ENCODE peak calls at places on chromosomes 7 and 10, in four cellular contexts. Q, Z, P and H are unnamed samples.

GRCh38 chr10:104766341-104766740 is 125.3 kb downstream of the SORCS3 start:
- DNase-seq in Q (no peak), P (no peak), Z (no peak), H (peak; percentile 22)

GRCh38 chr7:41573881-41574280 is 129.0 kb downstream of the INHBA start:
- DNase-seq in Z (no peak), P (no peak), Q (no peak), H (no peak)

GRCh38 chr7:55572378-55573233 is at the start of gene VOPP1:
- DNase-seq in Q (peak; percentile 33), Z (peak; percentile 94), P (peak; percentile 78), H (peak; percentile 71)

GRCh38 chr7:1691601-1692499 is 21.8 kb downstream of the ELFN1 start:
- DNase-seq in P (no peak), Q (no peak), Z (peak; percentile 56), H (peak; percentile 90)

GRCh38 chr10:34861293-34862004 is 46.4 kb upstream of the PARD3 start:
- DNase-seq in Q (no peak), Z (no peak), P (peak; percentile 68), H (peak; percentile 12)

GRCh38 chr7:120805636-120806388 is 52.1 kb downstream of the TSPAN12 start:
- DNase-seq in Z (no peak), P (no peak), Q (no peak), H (peak; percentile 4)

GRCh38 chr7:66099232-66099550 is 15.5 kb upstream of the CRCP start:
- DNase-seq in Z (no peak), Q (no peak), P (no peak), H (peak; percentile 9)

GRCh38 chr10:69994262-69994661 is 58.4 kb upstream of the MACROH2A2 start:
- DNase-seq in Q (no peak), Z (no peak), P (no peak), H (peak; percentile 43)

GRCh38 chr7:2024227-2024918 is 208.4 kb downstream of the MAD1L1 start:
- DNase-seq in Q (no peak), Z (peak; percentile 58), P (peak; percentile 7), H (no peak)

GRCh38 chr7:116231543-116232401 is 21.4 kb downstream of the TES start:
- DNase-seq in Q (no peak), Z (no peak), P (no peak), H (no peak)

GRCh38 chr10:78405231-78405630 is 371.6 kb downstream of the RPS24 start:
- DNase-seq in Z (no peak), P (no peak), Q (no peak), H (peak; percentile 80)

GRCh38 chr7:107302250-107302649 is 133.4 kb downstream of the HBP1 start:
- DNase-seq in P (no peak), Q (no peak), Z (no peak), H (no peak)

GRCh38 chr7:28037220-28038010 is 143.2 kb downstream of the JAZF1 start:
- DNase-seq in P (no peak), Q (no peak), Z (no peak), H (peak; percentile 38)

GRCh38 chr10:3780766-3781457 is 4.1 kb downstream of the KLF6 start:
- DNase-seq in Z (peak; percentile 83), P (no peak), Q (no peak), H (no peak)

GRCh38 chr7:141079223-141079622 is 5.4 kb downstream of the TMEM178B start:
- DNase-seq in Z (no peak), Q (no peak), P (no peak), H (no peak)

GRCh38 chr10:89591111-89591795 is 53.8 kb downstream of the PANK1 start:
- DNase-seq in P (no peak), Z (no peak), Q (no peak), H (no peak)

GRCh38 chr7:141875453-141875852 is 34.2 kb upstream of the PRSS37 start:
- DNase-seq in P (no peak), Q (no peak), Z (no peak), H (no peak)

GRCh38 chr7:43646603-43647313 is 63.9 kb downstream of the STK17A start:
- DNase-seq in P (no peak), Q (no peak), Z (no peak), H (peak; percentile 78)

GRCh38 chr10:86066696-86067095 is 299.9 kb downstream of the GRID1 start:
- DNase-seq in P (no peak), Z (peak; percentile 41), Q (no peak), H (no peak)

GRCh38 chr10:125010362-125010761 is 68.4 kb downstream of the ZRANB1 start:
- DNase-seq in P (peak; percentile 24), Q (no peak), Z (peak; percentile 6), H (no peak)

GRCh38 chr10:84114088-84114667 is 25.1 kb upstream of the GHITM start:
- DNase-seq in P (no peak), Z (no peak), Q (no peak), H (no peak)

DNA sequence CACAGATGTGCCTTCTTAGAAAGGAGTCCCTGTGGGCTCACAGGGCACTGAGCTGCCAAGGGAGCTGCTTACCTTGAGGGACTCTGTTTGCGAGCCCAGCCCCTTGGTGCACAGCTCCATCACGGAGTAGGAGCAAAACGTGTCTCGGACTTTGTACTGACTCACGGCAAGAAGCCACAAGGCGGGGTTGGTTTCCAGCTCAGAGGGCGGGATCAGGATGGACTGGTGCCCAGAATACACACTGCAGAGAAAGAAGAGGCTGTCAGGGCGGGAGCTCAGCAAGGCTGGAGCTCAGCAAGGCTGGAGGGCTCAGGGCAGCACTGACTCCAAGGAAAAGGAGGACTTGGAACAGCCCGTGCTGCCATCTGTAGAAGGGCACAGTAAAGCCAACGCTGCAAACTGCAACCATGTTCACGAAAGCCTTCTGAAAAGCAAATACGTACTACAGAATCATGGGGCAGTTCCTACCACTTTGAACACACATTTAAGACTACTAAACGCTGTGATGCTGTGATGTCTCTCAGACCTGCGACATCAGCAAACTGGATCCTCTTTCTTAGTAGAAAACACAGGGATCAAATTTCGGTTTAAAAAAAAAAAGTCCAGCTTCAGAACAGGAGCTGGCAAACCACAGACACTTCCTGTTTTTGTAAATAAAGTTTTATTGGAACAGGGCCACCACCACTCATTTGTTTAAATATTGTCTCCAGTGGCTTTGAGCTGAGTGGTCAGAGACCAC is 194.3 kb downstream of the ZMYND11 start:
- DNase-seq in P (peak; percentile 90), Z (no peak), Q (peak; percentile 85), H (peak; percentile 93)
- H3K4me3 ChIP-seq in P (no peak overlapping the region), Z (no peak overlapping the region), Q (peak overlapping the region; percentile 40), H (peak overlapping the region; percentile 28)

DNA sequence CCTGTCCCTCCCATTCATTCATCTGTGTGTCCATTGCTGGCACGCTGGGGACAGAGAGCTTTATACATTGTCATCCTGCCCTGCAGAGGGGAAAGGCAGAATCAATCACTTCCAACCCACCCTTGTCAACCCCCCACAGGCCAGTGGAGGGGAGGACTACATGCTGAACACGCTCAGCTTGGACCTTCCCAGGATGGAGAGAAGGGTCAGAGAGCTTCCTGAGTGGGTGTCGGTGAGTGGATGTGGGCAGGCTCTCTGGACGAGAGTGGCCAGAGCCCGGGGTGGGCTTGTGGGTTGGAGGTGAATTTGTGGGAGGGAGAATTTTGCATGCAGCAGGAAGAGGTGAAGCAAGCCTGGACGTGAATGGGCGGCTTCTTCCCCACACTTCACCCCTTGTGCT is 93.9 kb downstream of the DNAJB6 start:
- DNase-seq in Z (no peak), Q (no peak), P (no peak), H (no peak)
- H3K27me3 ChIP-seq in Z (no peaks in the 10 kb centered on the region), Q (no peaks in the 10 kb centered on the region), P (no peaks in the 10 kb centered on the region), H (no peaks in the 10 kb centered on the region)

DNA sequence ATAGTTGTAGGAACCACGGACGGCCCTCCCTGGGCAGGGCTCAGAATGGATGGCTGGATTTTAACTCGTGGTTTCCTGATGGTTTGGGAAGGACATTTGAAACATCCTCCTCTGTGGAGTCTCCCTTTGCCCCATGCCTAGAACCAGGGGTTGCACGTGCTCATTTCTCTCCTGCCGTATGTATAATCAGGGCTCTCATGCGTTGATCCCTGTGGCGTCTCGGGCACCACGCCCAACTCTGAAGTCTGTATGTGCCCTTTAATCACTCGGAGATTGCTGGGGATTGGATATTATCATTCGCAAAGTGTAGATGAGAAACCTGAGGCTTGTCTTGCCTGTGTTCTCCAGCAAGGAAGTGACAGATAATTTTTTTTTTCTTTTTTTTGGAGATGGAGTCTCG is 257.1 kb downstream of the CAMK1D start:
- DNase-seq in P (no peak), Q (no peak), Z (no peak), H (no peak)
- H3K4me3 ChIP-seq in P (no peak overlapping the region), Q (no peak overlapping the region), Z (no peak overlapping the region), H (no peak overlapping the region)

GRCh38 chr10:132521041-132521465 is 16.5 kb upstream of the INPP5A start:
- DNase-seq in Z (peak; percentile 56), Q (peak; percentile 1), P (peak; percentile 47), H (no peak)
- H3K27me3 ChIP-seq in Z (no peaks in the 10 kb centered on the region), Q (no peaks in the 10 kb centered on the region), P (no peaks in the 10 kb centered on the region), H (no peaks in the 10 kb centered on the region)

GRCh38 chr10:29735628-29736324 is 101.0 kb upstream of the SVIL start:
- DNase-seq in Z (peak; percentile 97), P (peak; percentile 92), Q (peak; percentile 45), H (peak; percentile 71)

GRCh38 chr10:29734640-29734979 is 99.8 kb upstream of the SVIL start:
- DNase-seq in P (no peak), Z (no peak), Q (no peak), H (no peak)

GRCh38 chr10:29736325-29737208 is 101.8 kb upstream of the SVIL start:
- DNase-seq in Z (peak; percentile 88), P (peak; percentile 86), Q (no peak), H (peak; percentile 61)

GRCh38 chr10:29733323-29733722 is 98.6 kb upstream of the SVIL start:
- DNase-seq in P (no peak), Q (no peak), Z (no peak), H (no peak)

DNA sequence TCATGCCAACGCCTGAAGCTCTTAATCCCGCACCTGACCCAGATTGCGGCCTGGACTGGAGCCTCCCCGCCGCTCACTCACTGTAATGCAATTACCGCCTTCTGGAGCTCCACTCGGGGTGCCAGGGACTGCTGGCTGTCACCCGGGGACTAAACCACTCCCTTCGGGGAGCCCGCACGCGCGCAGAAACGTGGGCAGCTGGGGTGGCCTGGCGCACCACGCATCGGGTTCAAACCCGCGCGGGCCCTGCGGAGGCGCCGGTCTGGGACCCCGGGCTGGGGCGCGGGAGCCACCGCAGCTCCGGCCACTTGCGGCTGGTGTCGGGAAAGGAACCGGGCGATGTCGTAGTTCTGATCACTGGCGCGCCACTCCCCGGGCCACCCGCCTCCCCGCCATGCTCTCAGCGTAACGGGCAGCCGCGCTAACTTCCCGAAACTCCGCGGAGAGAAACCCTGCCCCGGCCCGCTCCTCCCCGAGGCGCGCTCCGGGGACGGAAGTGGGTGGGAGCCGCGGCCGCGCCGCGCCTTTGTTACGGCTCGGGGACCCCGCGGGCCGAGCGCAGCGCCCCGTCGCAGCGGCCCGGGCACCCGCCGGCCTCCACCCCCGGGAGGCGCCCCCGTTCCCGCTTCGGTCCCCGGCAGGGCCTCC is 100.3 kb upstream of the SVIL start:
- DNase-seq in Q (no peak), P (peak; percentile 76), Z (peak; percentile 94), H (peak; percentile 41)
- H3K4me3 ChIP-seq in Q (peak overlapping the region; percentile 97), P (peak overlapping the region; percentile 88), Z (peak overlapping the region; percentile 82), H (peak overlapping the region; percentile 73)

GRCh38 chr7:7946486-7946885 is 22.1 kb upstream of the GLCCI1 start:
- DNase-seq in Q (no peak), Z (no peak), P (no peak), H (no peak)
- H3K27me3 ChIP-seq in Q (no peaks in the 10 kb centered on the region), Z (no peaks in the 10 kb centered on the region), P (no peaks in the 10 kb centered on the region), H (no peaks in the 10 kb centered on the region)

DNA sequence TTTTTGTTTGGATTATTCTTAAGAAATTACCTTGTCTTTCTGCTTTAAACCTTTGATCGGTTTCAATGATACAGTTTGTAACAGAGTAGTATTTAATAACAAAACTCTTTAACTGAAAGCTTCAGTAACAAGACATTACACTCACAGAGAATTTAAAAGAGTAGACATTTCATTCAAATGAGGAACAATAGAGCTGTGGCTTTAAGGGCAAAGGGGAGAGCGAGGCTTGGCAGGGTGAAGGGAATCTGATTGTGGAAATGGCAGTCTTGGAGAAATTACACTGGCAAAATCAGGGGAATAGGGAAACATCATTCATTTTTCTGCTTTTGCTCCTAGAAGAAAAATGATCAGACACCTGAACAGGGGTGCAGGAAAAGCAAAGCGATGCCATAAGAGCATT is 5.1 kb upstream of the HIPK2 start:
- DNase-seq in Z (no peak), Q (no peak), P (no peak), H (no peak)
- H3K4me3 ChIP-seq in Z (no peak overlapping the region), Q (no peak overlapping the region), P (no peak overlapping the region), H (no peak overlapping the region)